ENCODE peak calls at places on chromosomes 7 and 10, in five cellular contexts. I is hepatocyte; X is CD8-positive, alpha-beta T cell; V is PC-3; E is right atrium auricular region. G is an unnamed sample. For H3K36me3, the result is how much of the 10 kb centered on the place peaks cover.

GRCh38 chr7:139075871-139076686 is 33.4 kb downstream of the ZC3HAV1 start:
- DNase-seq in E (no peak), X (no peak), I (no peak), V (no peak), G (no peak)

GRCh38 chr10:49115015-49115795 is at the start of gene VSTM4:
- DNase-seq in I (peak), X (no peak), V (no peak), E (peak), G (no peak)

GRCh38 chr7:47361746-47362215 is 220.1 kb downstream of the TNS3 start:
- DNase-seq in E (no peak), I (no peak), V (peak), X (no peak), G (no peak)

GRCh38 chr7:80302078-80302477 is 167.4 kb downstream of the GNAI1 start:
- DNase-seq in X (no peak), V (no peak), I (no peak), E (no peak), G (no peak)

GRCh38 chr7:151056286-151057037 is 1.2 kb downstream of the CDK5 start:
- DNase-seq in V (peak), X (no peak), I (peak), E (no peak), G (no peak)

GRCh38 chr10:101655581-101655980 is 39.4 kb downstream of the FBXW4 start:
- DNase-seq in I (no peak), V (no peak), X (no peak), E (no peak), G (no peak)

GRCh38 chr10:71042699-71043098 is 154.3 kb upstream of the PCBD1 start:
- DNase-seq in V (no peak), E (no peak), X (no peak), I (no peak), G (no peak)

GRCh38 chr7:46549892-46550639 is 629.0 kb upstream of the IGFBP3 start:
- DNase-seq in E (no peak), I (no peak), X (no peak), V (no peak), G (no peak)

GRCh38 chr7:117588352-117588794 is 108.5 kb downstream of the CFTR start:
- DNase-seq in V (peak), X (no peak), I (peak), E (no peak), G (peak)

GRCh38 chr7:112201421-112201820 is 4.8 kb downstream of the DOCK4 start:
- DNase-seq in E (no peak), I (no peak), V (peak), X (no peak), G (no peak)

GRCh38 chr7:47218378-47219176 is 363.3 kb downstream of the TNS3 start:
- DNase-seq in I (no peak), V (no peak), X (no peak), E (no peak), G (no peak)

GRCh38 chr10:14360951-14361350 is 30.2 kb upstream of the FRMD4A start:
- DNase-seq in E (no peak), X (no peak), I (no peak), V (no peak), G (no peak)

GRCh38 chr7:88243345-88243909 is 23.6 kb upstream of the SRI start:
- DNase-seq in I (peak), E (no peak), X (no peak), V (peak), G (no peak)

GRCh38 chr10:70441161-70441876 is at the start of gene NODAL:
- DNase-seq in V (no peak), I (no peak), X (no peak), E (no peak), G (no peak)

GRCh38 chr10:127440371-127440770 is 108.7 kb upstream of the NPS start:
- DNase-seq in E (no peak), X (no peak), V (no peak), I (no peak), G (no peak)

GRCh38 chr10:127442220-127442525 is 106.9 kb upstream of the NPS start:
- DNase-seq in X (no peak), E (no peak), V (no peak), I (no peak), G (no peak)

GRCh38 chr10:127441350-127442219 is 107.5 kb upstream of the NPS start:
- DNase-seq in X (no peak), I (no peak), E (no peak), V (no peak), G (no peak)

GRCh38 chr10:127447197-127447596 is 101.9 kb upstream of the NPS start:
- DNase-seq in I (no peak), V (no peak), E (no peak), X (no peak), G (no peak)

DNA sequence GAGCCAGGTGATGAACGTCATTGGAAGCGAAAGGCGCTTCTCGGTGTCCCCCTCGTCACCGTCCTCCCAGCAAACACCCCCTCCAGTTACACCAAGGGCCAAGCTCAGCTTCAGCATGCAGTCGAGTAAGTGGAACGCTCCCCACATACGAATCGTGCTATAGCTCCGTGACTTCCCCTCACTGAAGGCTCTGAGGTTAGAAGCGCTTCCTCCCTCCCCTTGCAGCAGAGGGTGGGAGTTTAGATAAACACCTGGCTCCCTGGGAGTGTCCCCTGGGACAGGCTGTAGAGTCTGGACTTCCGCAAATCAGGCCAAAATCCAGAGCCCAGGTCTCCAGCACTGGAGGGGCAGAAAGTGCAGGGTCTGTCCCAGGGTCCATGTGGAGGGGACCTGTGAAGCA is 105.0 kb upstream of the NPS start:
- DNase-seq in X (no peak), V (no peak), E (no peak), I (no peak), G (no peak)
- H3K36me3 ChIP-seq in X (under half), V (under half), E (under half), I (under half), G (under half)

GRCh38 chr10:69375307-69376151 is 41.2 kb downstream of the TACR2 start:
- DNase-seq in I (no peak), V (no peak), X (no peak), E (no peak), G (peak)
- H3K36me3 ChIP-seq in I (under half), V (half or more), X (under half), E (half or more), G (under half)

GRCh38 chr10:4836416-4836969 is 10.5 kb downstream of the AKR1E2 start:
- DNase-seq in E (no peak), X (no peak), I (no peak), V (no peak), G (no peak)
- H3K36me3 ChIP-seq in E (under half), X (under half), I (under half), V (under half), G (under half)

GRCh38 chr10:110512461-110513187 is 14.9 kb downstream of the DUSP5 start:
- DNase-seq in X (no peak), I (peak), V (peak), E (no peak), G (peak)
- H3K36me3 ChIP-seq in X (under half), I (under half), V (under half), E (under half), G (under half)

GRCh38 chr7:2357165-2357564 is 2.5 kb downstream of the EIF3B start:
- DNase-seq in I (no peak), X (no peak), V (peak), E (no peak), G (no peak)
- H3K36me3 ChIP-seq in I (under half), X (under half), V (half or more), E (under half), G (under half)

GRCh38 chr7:140778975-140779374 is 82.5 kb downstream of the NDUFB2 start:
- DNase-seq in E (no peak), X (no peak), V (no peak), I (no peak), G (no peak)
- H3K36me3 ChIP-seq in E (half or more), X (under half), V (under half), I (under half), G (under half)

GRCh38 chr10:26516540-26517101 is 78.5 kb downstream of the APBB1IP start:
- DNase-seq in X (no peak), I (peak), E (no peak), V (no peak), G (peak)
- H3K36me3 ChIP-seq in X (half or more), I (under half), E (under half), V (under half), G (under half)

GRCh38 chr10:119658274-119658673 is 7.1 kb downstream of the BAG3 start:
- DNase-seq in E (peak), I (peak), V (peak), X (no peak), G (no peak)

GRCh38 chr10:119656760-119657159 is 5.6 kb downstream of the BAG3 start:
- DNase-seq in E (no peak), V (no peak), I (no peak), X (no peak), G (no peak)

GRCh38 chr10:119655566-119656001 is 4.4 kb downstream of the BAG3 start:
- DNase-seq in I (peak), X (peak), V (peak), E (peak), G (no peak)

GRCh38 chr10:119659951-119660350 is 8.8 kb downstream of the BAG3 start:
- DNase-seq in V (no peak), I (peak), E (no peak), X (no peak), G (no peak)

DNA sequence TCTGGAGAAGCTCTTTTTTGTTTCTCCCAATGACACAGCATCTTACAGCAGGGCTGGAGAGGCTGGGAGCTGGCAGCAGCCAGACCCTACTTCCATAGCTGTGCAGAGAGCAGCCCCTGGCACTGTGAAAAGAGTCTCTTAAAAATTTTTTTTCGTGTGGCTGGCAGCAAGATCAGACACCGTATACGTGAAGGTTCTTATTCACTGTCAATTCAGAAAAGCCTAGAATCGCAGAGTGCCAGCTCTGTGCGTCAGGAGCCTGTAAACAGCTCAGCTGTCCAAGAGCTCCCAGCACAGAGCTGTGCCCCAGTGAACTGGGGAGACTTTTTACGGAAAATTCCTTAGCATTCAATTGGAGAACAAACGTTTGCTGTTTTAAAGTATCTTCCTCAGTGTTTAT is 6.5 kb downstream of the BAG3 start:
- DNase-seq in I (peak), V (peak), X (no peak), E (no peak), G (no peak)
- H3K36me3 ChIP-seq in I (under half), V (under half), X (under half), E (under half), G (under half)

DNA sequence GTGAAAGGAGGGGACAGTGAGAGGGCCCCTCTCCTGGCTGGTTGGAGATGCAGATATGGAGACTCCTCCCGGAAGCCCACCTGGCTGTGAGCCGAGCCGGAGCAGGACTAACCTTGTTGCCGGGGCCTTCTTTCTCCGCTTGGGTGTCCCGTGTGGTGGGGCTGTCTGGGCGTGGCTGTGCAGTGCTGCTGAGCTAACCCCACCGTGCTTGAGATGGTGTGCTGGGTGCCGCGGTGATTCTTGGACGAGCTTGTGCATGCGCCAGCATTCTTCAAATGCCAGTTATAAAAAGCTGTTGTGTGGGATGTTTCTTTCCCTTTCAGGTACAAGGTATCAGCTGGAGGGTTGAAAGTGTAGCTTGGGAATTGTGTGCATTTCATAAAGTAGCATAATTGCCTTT is 48.8 kb downstream of the DAGLB start:
- DNase-seq in V (no peak), I (no peak), X (no peak), E (no peak), G (no peak)
- H3K36me3 ChIP-seq in V (under half), I (under half), X (under half), E (under half), G (under half)

GRCh38 chr7:156002362-156003001 is 190.2 kb upstream of the SHH start:
- DNase-seq in I (no peak), X (no peak), V (no peak), E (no peak), G (no peak)
- H3K36me3 ChIP-seq in I (under half), X (under half), V (under half), E (under half), G (under half)